ENCODE peak calls at places on chromosomes 11 and 22, in four cellular contexts. One of them, this sample, is unnamed.

GRCh38 chr22:32567544-32567943 is 92.9 kb downstream of the FBXO7 start:
- DNase-seq in pancreas: no peak
- DNase-seq in upper lobe of left lung: no peak
- DNase-seq in kidney: no peak
- DNase-seq in this sample: no peak

GRCh38 chr11:64492561-64492960 is 98.5 kb upstream of the SLC22A12 start:
- DNase-seq in pancreas: no peak
- DNase-seq in upper lobe of left lung: no peak
- DNase-seq in kidney: no peak
- DNase-seq in this sample: no peak

GRCh38 chr11:57116654-57117053 is 65.1 kb upstream of the LRRC55 start:
- DNase-seq in pancreas: no peak
- DNase-seq in upper lobe of left lung: no peak
- DNase-seq in kidney: no peak
- DNase-seq in this sample: peak; percentile 49

GRCh38 chr22:33418483-33418882 is 360.3 kb upstream of the SYN3 start:
- DNase-seq in pancreas: no peak
- DNase-seq in upper lobe of left lung: peak; percentile 1
- DNase-seq in kidney: no peak
- DNase-seq in this sample: no peak

GRCh38 chr11:102955624-102956023 is at the start of gene MMP13:
- DNase-seq in pancreas: no peak
- DNase-seq in upper lobe of left lung: no peak
- DNase-seq in kidney: no peak
- DNase-seq in this sample: no peak

GRCh38 chr11:26946209-26946828 is 47.6 kb upstream of the FIBIN start:
- DNase-seq in pancreas: no peak
- DNase-seq in upper lobe of left lung: no peak
- DNase-seq in kidney: no peak
- DNase-seq in this sample: no peak

GRCh38 chr11:67040147-67040546 is 16.5 kb upstream of the RHOD start:
- DNase-seq in pancreas: no peak
- DNase-seq in upper lobe of left lung: no peak
- DNase-seq in kidney: no peak
- DNase-seq in this sample: no peak

GRCh38 chr11:121561240-121561639 is 108.5 kb upstream of the SORL1-AS1 start:
- DNase-seq in pancreas: no peak
- DNase-seq in upper lobe of left lung: no peak
- DNase-seq in kidney: no peak
- DNase-seq in this sample: no peak

GRCh38 chr11:8285796-8286195 is 22.1 kb upstream of the LMO1 start:
- DNase-seq in pancreas: no peak
- DNase-seq in upper lobe of left lung: no peak
- DNase-seq in kidney: no peak
- DNase-seq in this sample: no peak

GRCh38 chr22:49101225-49101624 is 726.4 kb downstream of the BRD1 start:
- DNase-seq in pancreas: no peak
- DNase-seq in upper lobe of left lung: no peak
- DNase-seq in kidney: no peak
- DNase-seq in this sample: no peak
- H3K9me3 ChIP-seq in pancreas: no peaks in the 10 kb centered on the region
- H3K9me3 ChIP-seq in upper lobe of left lung: no peaks in the 10 kb centered on the region
- H3K9me3 ChIP-seq in kidney: no peaks in the 10 kb centered on the region
- H3K9me3 ChIP-seq in this sample: no peaks in the 10 kb centered on the region

DNA sequence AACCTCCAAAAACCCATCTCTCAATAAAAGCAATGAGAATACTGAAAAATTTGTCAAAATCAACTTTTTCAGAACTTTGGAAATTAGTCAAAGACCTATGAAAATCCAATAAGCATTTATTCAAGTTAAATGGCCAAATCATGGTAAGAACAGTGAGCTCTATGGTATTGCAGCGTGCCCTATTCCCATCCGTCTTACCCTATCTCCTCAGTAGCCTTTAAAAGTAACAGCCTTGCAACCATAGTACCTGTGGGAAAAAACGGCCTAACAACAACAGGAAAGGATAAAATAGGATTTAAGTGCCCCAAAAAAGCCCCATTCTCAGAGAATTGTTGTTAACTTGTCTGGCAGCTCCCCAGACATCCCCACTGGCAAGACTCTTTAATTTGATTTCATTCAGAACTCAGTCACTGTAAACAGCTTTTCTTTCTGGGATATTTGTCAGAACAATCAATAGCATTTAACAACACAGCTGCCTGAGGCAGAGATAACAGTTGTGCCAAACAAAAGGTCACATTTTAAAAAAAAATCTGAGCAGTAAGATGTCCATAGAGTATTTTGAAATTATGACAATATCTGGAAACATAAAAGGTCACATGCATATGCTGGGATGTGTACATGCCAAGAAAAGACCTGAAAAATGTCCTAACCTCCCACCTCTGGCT is 18.8 kb upstream of the MS4A8 start:
- DNase-seq in pancreas: no peak
- DNase-seq in upper lobe of left lung: no peak
- DNase-seq in kidney: no peak
- DNase-seq in this sample: no peak
- H3K9me3 ChIP-seq in pancreas: no peaks in the 10 kb centered on the region
- H3K9me3 ChIP-seq in upper lobe of left lung: peaks cover 15% of the 10 kb centered on the region
- H3K9me3 ChIP-seq in kidney: peaks cover 2% of the 10 kb centered on the region
- H3K9me3 ChIP-seq in this sample: peaks cover 44% of the 10 kb centered on the region

GRCh38 chr11:133784359-133784758 is 61.0 kb downstream of the SPATA19 start:
- DNase-seq in pancreas: no peak
- DNase-seq in upper lobe of left lung: no peak
- DNase-seq in kidney: no peak
- DNase-seq in this sample: no peak
- H3K9me3 ChIP-seq in pancreas: no peaks in the 10 kb centered on the region
- H3K9me3 ChIP-seq in upper lobe of left lung: no peaks in the 10 kb centered on the region
- H3K9me3 ChIP-seq in kidney: no peaks in the 10 kb centered on the region
- H3K9me3 ChIP-seq in this sample: peaks cover 9% of the 10 kb centered on the region

GRCh38 chr22:48449466-48450187 is 1378.0 kb downstream of the BRD1 start:
- DNase-seq in pancreas: no peak
- DNase-seq in upper lobe of left lung: peak; percentile 52
- DNase-seq in kidney: peak; percentile 49
- DNase-seq in this sample: no peak
- H3K9me3 ChIP-seq in pancreas: no peaks in the 10 kb centered on the region
- H3K9me3 ChIP-seq in upper lobe of left lung: no peaks in the 10 kb centered on the region
- H3K9me3 ChIP-seq in kidney: no peaks in the 10 kb centered on the region
- H3K9me3 ChIP-seq in this sample: peaks cover 3% of the 10 kb centered on the region

GRCh38 chr11:35983965-35984364 is 40.1 kb downstream of the LDLRAD3 start:
- DNase-seq in pancreas: no peak
- DNase-seq in upper lobe of left lung: no peak
- DNase-seq in kidney: no peak
- DNase-seq in this sample: no peak
- H3K9me3 ChIP-seq in pancreas: no peaks in the 10 kb centered on the region
- H3K9me3 ChIP-seq in upper lobe of left lung: no peaks in the 10 kb centered on the region
- H3K9me3 ChIP-seq in kidney: no peaks in the 10 kb centered on the region
- H3K9me3 ChIP-seq in this sample: peaks cover 11% of the 10 kb centered on the region

DNA sequence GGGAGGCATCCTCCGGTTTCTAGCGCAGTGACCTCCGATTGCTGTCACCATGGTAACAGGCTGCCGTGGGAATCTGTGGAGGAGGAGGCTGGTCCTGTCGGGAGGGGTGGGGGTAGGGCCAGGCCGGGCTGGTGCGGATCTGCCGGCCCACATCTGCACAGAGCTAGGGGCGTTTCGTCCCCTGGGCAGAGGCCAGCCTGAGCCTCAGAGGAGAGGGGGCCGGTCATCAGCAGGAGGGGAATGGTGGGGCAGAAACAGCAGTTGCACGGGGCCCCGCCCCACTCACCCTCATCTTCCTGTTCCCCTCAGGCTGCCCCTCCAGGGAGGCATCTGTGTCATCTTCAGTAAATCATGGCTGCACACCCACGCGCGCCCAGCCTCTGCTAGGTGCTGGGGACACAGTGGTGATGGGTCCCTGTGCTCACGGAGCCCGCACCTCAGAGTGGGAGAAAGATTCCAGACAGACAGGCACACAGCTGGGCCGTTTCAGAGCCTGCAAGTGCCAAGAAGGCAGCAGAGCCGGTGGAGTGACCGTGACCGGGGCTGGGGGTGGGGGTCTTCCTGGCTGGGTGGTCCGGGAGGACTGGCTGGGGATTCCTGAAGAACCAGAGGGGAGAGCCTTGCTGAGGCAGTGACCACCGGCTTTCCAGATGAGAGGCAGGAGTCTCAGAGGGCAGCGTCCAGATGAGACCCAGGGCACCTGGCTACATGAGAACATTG is 120.5 kb downstream of the CACNA1I start:
- DNase-seq in pancreas: no peak
- DNase-seq in upper lobe of left lung: no peak
- DNase-seq in kidney: no peak
- DNase-seq in this sample: no peak
- H3K9me3 ChIP-seq in pancreas: no peaks in the 10 kb centered on the region
- H3K9me3 ChIP-seq in upper lobe of left lung: no peaks in the 10 kb centered on the region
- H3K9me3 ChIP-seq in kidney: no peaks in the 10 kb centered on the region
- H3K9me3 ChIP-seq in this sample: no peaks in the 10 kb centered on the region

GRCh38 chr11:119671048-119671447 is 58.0 kb downstream of the NECTIN1 start:
- DNase-seq in pancreas: peak; percentile 48
- DNase-seq in upper lobe of left lung: no peak
- DNase-seq in kidney: peak; percentile 94
- DNase-seq in this sample: no peak

GRCh38 chr11:119672597-119672996 is 56.4 kb downstream of the NECTIN1 start:
- DNase-seq in pancreas: no peak
- DNase-seq in upper lobe of left lung: no peak
- DNase-seq in kidney: no peak
- DNase-seq in this sample: no peak

GRCh38 chr11:119671561-119672015 is 57.4 kb downstream of the NECTIN1 start:
- DNase-seq in pancreas: no peak
- DNase-seq in upper lobe of left lung: no peak
- DNase-seq in kidney: no peak
- DNase-seq in this sample: no peak

GRCh38 chr11:119676461-119677020 is 52.5 kb downstream of the NECTIN1 start:
- DNase-seq in pancreas: no peak
- DNase-seq in upper lobe of left lung: no peak
- DNase-seq in kidney: no peak
- DNase-seq in this sample: no peak

GRCh38 chr11:119673389-119674336 is 55.3 kb downstream of the NECTIN1 start:
- DNase-seq in pancreas: no peak
- DNase-seq in upper lobe of left lung: no peak
- DNase-seq in kidney: no peak
- DNase-seq in this sample: no peak
- H3K9me3 ChIP-seq in pancreas: no peaks in the 10 kb centered on the region
- H3K9me3 ChIP-seq in upper lobe of left lung: no peaks in the 10 kb centered on the region
- H3K9me3 ChIP-seq in kidney: no peaks in the 10 kb centered on the region
- H3K9me3 ChIP-seq in this sample: peaks cover 12% of the 10 kb centered on the region

GRCh38 chr11:72263363-72263762 is 19.4 kb upstream of the PHOX2A start:
- DNase-seq in pancreas: no peak
- DNase-seq in upper lobe of left lung: no peak
- DNase-seq in kidney: no peak
- DNase-seq in this sample: no peak
- H3K9me3 ChIP-seq in pancreas: no peaks in the 10 kb centered on the region
- H3K9me3 ChIP-seq in upper lobe of left lung: no peaks in the 10 kb centered on the region
- H3K9me3 ChIP-seq in kidney: no peaks in the 10 kb centered on the region
- H3K9me3 ChIP-seq in this sample: no peaks in the 10 kb centered on the region

DNA sequence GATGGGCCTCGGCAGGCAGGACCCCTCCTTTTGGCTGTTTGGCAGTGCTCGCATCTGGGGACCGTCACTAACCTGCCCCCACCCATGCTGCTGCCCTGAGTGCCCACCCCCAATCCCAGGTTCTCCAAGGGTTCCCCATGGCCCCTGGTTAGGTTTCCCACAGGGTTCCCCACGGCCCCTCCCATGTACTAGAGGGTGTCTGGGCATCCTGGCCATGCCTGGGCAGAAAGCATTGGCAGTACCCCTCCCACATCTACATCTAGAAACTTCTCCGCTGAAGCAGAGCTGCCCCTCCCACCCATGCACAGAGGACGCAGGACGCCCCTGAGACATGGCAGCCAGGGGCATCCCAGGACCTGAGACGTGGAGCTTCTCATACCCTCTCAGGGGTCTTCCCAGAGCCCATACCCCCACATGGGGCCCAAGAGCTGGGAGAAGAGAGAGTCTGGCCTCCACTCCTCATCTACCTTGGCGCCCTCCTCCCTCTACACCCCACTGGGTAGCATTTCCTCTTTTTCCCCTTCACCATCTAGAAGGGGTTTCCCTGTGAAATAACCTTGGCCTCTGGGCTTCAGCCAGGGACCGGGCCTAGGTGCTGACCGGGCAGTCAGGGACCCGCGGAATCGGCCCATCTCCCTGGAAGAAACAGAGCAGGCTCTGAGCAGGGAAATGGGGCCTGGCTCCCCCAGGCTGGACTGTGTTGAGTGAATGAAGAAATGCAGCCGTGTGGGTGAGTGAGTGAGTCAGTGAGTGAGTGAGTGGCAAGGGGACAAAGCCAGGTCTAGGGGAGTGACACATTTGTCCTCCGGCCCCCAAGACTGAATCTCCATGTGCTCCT is 987.3 kb downstream of the BRD1 start:
- DNase-seq in pancreas: no peak
- DNase-seq in upper lobe of left lung: no peak
- DNase-seq in kidney: peak; percentile 51
- DNase-seq in this sample: no peak
- H3K9me3 ChIP-seq in pancreas: no peaks in the 10 kb centered on the region
- H3K9me3 ChIP-seq in upper lobe of left lung: no peaks in the 10 kb centered on the region
- H3K9me3 ChIP-seq in kidney: no peaks in the 10 kb centered on the region
- H3K9me3 ChIP-seq in this sample: no peaks in the 10 kb centered on the region

GRCh38 chr22:48501231-48501750 is 1326.4 kb downstream of the BRD1 start:
- DNase-seq in pancreas: no peak
- DNase-seq in upper lobe of left lung: peak; percentile 37
- DNase-seq in kidney: peak; percentile 46
- DNase-seq in this sample: no peak
- H3K9me3 ChIP-seq in pancreas: no peaks in the 10 kb centered on the region
- H3K9me3 ChIP-seq in upper lobe of left lung: no peaks in the 10 kb centered on the region
- H3K9me3 ChIP-seq in kidney: no peaks in the 10 kb centered on the region
- H3K9me3 ChIP-seq in this sample: no peaks in the 10 kb centered on the region